ENCODE peak calls at places on chromosomes 1 and 21, in four cellular contexts. S is activated T-helper 1 cell treated with anti-CD3 and anti-CD28 coated beads, Interleukin-12 subunit alpha, Interleukin-12 subunit beta, Interleukin-2, Interleukin-4 antibody, amounts not matched to agents 30 ng/mL and 10 ng/mL and 1 ng/mL, durations not matched to agents 14 hours and 24 hours and 36 hours; M is H9; O is KBM-7. Q is an unnamed sample.

GRCh38 chr1:158005249-158005648 is 11.8 kb downstream of the KIRREL1 start:
- DNase-seq in S (no peak), O (no peak), M (no peak), Q (no peak)

GRCh38 chr1:27659497-27660299 is 12.3 kb downstream of the IFI6 start:
- DNase-seq in M (peak; percentile 94), S (peak; percentile 90), O (peak; percentile 86), Q (peak; percentile 93)

GRCh38 chr1:39795651-39796050 is 7.0 kb upstream of the BMP8B start:
- DNase-seq in O (no peak), M (no peak), S (no peak), Q (no peak)

GRCh38 chr1:86596891-86597290 is 50.0 kb downstream of the CLCA4 start:
- DNase-seq in S (no peak), O (no peak), M (no peak), Q (no peak)

GRCh38 chr1:1426961-1427934 is 6.2 kb upstream of the ANKRD65 start:
- DNase-seq in O (no peak), S (no peak), M (peak; percentile 87), Q (no peak)

GRCh38 chr1:202687819-202688218 is 22.4 kb downstream of the SYT2 start:
- DNase-seq in O (no peak), S (no peak), M (no peak), Q (no peak)

GRCh38 chr1:230940848-230941247 is 37.8 kb downstream of the TTC13 start:
- DNase-seq in S (no peak), M (no peak), O (no peak), Q (no peak)

GRCh38 chr1:2867087-2867425 is 65.6 kb upstream of the TTC34 start:
- DNase-seq in M (no peak), O (no peak), S (no peak), Q (no peak)

GRCh38 chr1:13498553-13498952 is 15.2 kb downstream of the LRRC38 start:
- DNase-seq in S (no peak), O (no peak), M (peak; percentile 49), Q (no peak)

GRCh38 chr1:5746611-5747427 is 245.4 kb downstream of the NPHP4 start:
- DNase-seq in O (no peak), S (no peak), M (no peak), Q (no peak)

GRCh38 chr1:33563702-33564101 is 91.3 kb downstream of the ZSCAN20 start:
- DNase-seq in O (no peak), M (no peak), S (no peak), Q (no peak)

GRCh38 chr1:230163205-230163604 is 96.2 kb downstream of the GALNT2 start:
- DNase-seq in O (no peak), S (no peak), M (peak; percentile 14), Q (no peak)

GRCh38 chr1:245290836-245291235 is 136.1 kb downstream of the KIF26B start:
- DNase-seq in S (no peak), O (no peak), M (no peak), Q (no peak)

GRCh38 chr21:41965045-41965444 is 11.2 kb upstream of the C2CD2 start:
- DNase-seq in O (no peak), S (no peak), M (no peak), Q (no peak)

GRCh38 chr1:155136728-155137127 is 1.1 kb downstream of the SLC50A1 start:
- DNase-seq in S (peak; percentile 8), M (no peak), O (peak; percentile 21), Q (peak; percentile 27)

GRCh38 chr1:171788696-171789095 is 7.2 kb downstream of the METTL13 start:
- DNase-seq in O (no peak), M (no peak), S (no peak), Q (no peak)

GRCh38 chr1:237041795-237042466 is at the start of gene RYR2:
- DNase-seq in S (no peak), M (peak; percentile 87), O (peak; percentile 26), Q (no peak)

GRCh38 chr1:7434566-7434965 is 336.5 kb upstream of the VAMP3 start:
- DNase-seq in O (no peak), S (no peak), M (no peak), Q (no peak)

GRCh38 chr21:23531444-23531843 is 2075.8 kb downstream of the MRPL39 start:
- DNase-seq in S (no peak), M (no peak), O (no peak), Q (no peak)

GRCh38 chr21:26840912-26841311 is 4.3 kb downstream of the ADAMTS1 start:
- DNase-seq in M (no peak), S (no peak), O (no peak), Q (no peak)

GRCh38 chr1:19811206-19811851 is 3.8 kb downstream of the RNF186 start:
- DNase-seq in O (peak; percentile 32), M (peak; percentile 72), S (peak; percentile 13), Q (peak; percentile 60)

GRCh38 chr1:77834771-77835334 is 53.6 kb upstream of the NEXN start:
- DNase-seq in O (no peak), S (no peak), M (no peak), Q (no peak)

GRCh38 chr1:112998592-112999235 is 42.7 kb upstream of the SLC16A1 start:
- DNase-seq in S (no peak), O (peak; percentile 46), M (no peak), Q (no peak)

GRCh38 chr1:24047101-24047459 is 64.9 kb downstream of the MYOM3 start:
- DNase-seq in O (no peak), M (no peak), S (no peak), Q (no peak)

GRCh38 chr1:244952940-244953339 is 88.6 kb upstream of the HNRNPU start:
- DNase-seq in S (no peak), O (no peak), M (no peak), Q (no peak)

GRCh38 chr1:42973304-42973703 is 14.6 kb upstream of the SLC2A1 start:
- DNase-seq in S (no peak), O (no peak), M (no peak), Q (no peak)

GRCh38 chr1:234972411-234973191 is 156.0 kb downstream of the TOMM20 start:
- DNase-seq in S (no peak), M (no peak), O (no peak), Q (peak; percentile 16)

GRCh38 chr1:3217887-3218679 is 149.1 kb downstream of the PRDM16 start:
- DNase-seq in O (no peak), S (no peak), M (no peak), Q (no peak)

GRCh38 chr1:244836135-244836521 is 670 bp downstream of the COX20 start:
- DNase-seq in S (no peak), O (peak; percentile 57), M (no peak), Q (no peak)

GRCh38 chr1:24149854-24150227 is 6.9 kb upstream of the IL22RA1 start:
- DNase-seq in M (no peak), O (peak; percentile 7), S (no peak), Q (peak; percentile 57)

GRCh38 chr1:212678456-212679410 is 20.9 kb downstream of the BATF3 start:
- DNase-seq in M (peak; percentile 5), S (no peak), O (no peak), Q (peak; percentile 33)

GRCh38 chr1:32964461-32965250 is at the start of gene RNF19B:
- DNase-seq in S (peak; percentile 94), O (peak; percentile 95), M (peak; percentile 97), Q (peak; percentile 96)

GRCh38 chr1:198158766-198159589 is 2.2 kb downstream of the NEK7 start:
- DNase-seq in S (peak; percentile 83), O (peak; percentile 92), M (peak; percentile 92), Q (peak; percentile 91)